ENCODE peak calls at places on chromosome 6, in four cellular contexts. E, L, M and W are unnamed samples.

GRCh38 chr6:14476793-14477531 is 359.4 kb downstream of the CD83 start:
- DNase-seq in E (no peak), L (no peak), M (no peak), W (peak)

GRCh38 chr6:109441069-109441816 is 719 bp downstream of the SMPD2 start:
- DNase-seq in E (peak), L (peak), M (peak), W (peak)

GRCh38 chr6:36769676-36770499 is 69.4 kb downstream of the CPNE5 start:
- DNase-seq in E (peak), L (no peak), M (no peak), W (peak)

GRCh38 chr6:125843593-125843992 is 52.8 kb downstream of the NCOA7 start:
- DNase-seq in E (peak), L (no peak), M (no peak), W (no peak)

GRCh38 chr6:21053612-21054011 is 519.4 kb downstream of the CDKAL1 start:
- DNase-seq in E (no peak), L (no peak), M (no peak), W (peak)

GRCh38 chr6:56866917-56867522 is 87.9 kb upstream of the BEND6 start:
- DNase-seq in E (no peak), L (no peak), M (no peak), W (peak)

GRCh38 chr6:19303381-19303780 is 533.8 kb upstream of the ID4 start:
- DNase-seq in E (no peak), L (no peak), M (no peak), W (peak)

GRCh38 chr6:125001684-125002083 is 39.4 kb downstream of the RNF217 start:
- DNase-seq in E (no peak), L (no peak), M (no peak), W (no peak)

GRCh38 chr6:16105874-16106273 is 23.0 kb upstream of the MYLIP start:
- DNase-seq in E (no peak), L (no peak), M (no peak), W (peak)

GRCh38 chr6:75752365-75752764 is 3.3 kb downstream of the MYO6 start:
- DNase-seq in E (no peak), L (no peak), M (no peak), W (peak)

GRCh38 chr6:163249651-163250101 is 164.8 kb upstream of the QKI start:
- DNase-seq in E (no peak), L (no peak), M (no peak), W (peak)

GRCh38 chr6:92024071-92024470 is 1395.3 kb downstream of the EPHA7 start:
- DNase-seq in E (no peak), L (no peak), M (no peak), W (no peak)

GRCh38 chr6:105620878-105621277 is 218.0 kb upstream of the PREP start:
- DNase-seq in E (no peak), L (no peak), M (no peak), W (peak)

GRCh38 chr6:13156381-13156780 is 172.0 kb downstream of the TBC1D7 start:
- DNase-seq in E (no peak), L (no peak), M (no peak), W (peak)

GRCh38 chr6:99297006-99297405 is 52.5 kb downstream of the FAXC start:
- DNase-seq in E (no peak), L (no peak), M (no peak), W (no peak)

GRCh38 chr6:106300944-106301343 is 24.6 kb downstream of the ATG5 start:
- DNase-seq in E (peak), L (peak), M (peak), W (peak)

GRCh38 chr6:112468359-112468758 is 121.2 kb downstream of the RFPL4B start:
- DNase-seq in E (no peak), L (peak), M (no peak), W (peak)

GRCh38 chr6:44672838-44673237 is 285.3 kb downstream of the CDC5L start:
- DNase-seq in E (no peak), L (no peak), M (no peak), W (no peak)

GRCh38 chr6:3744211-3744900 is 7.2 kb downstream of the PXDC1 start:
- DNase-seq in E (no peak), L (no peak), M (no peak), W (peak)

GRCh38 chr6:76719449-76719848 is 647.0 kb upstream of the IMPG1 start:
- DNase-seq in E (no peak), L (no peak), M (no peak), W (no peak)

GRCh38 chr6:107750398-107750797 is 73.7 kb downstream of the SCML4 start:
- DNase-seq in E (no peak), L (no peak), M (no peak), W (no peak)

GRCh38 chr6:150304421-150304820 is 64.4 kb upstream of the IYD start:
- DNase-seq in E (no peak), L (no peak), M (no peak), W (no peak)

GRCh38 chr6:144215402-144215931 is 65.2 kb downstream of the STX11 start:
- DNase-seq in E (peak), L (no peak), M (no peak), W (peak)

GRCh38 chr6:144216668-144217218 is 66.4 kb downstream of the STX11 start:
- DNase-seq in E (peak), L (peak), M (no peak), W (no peak)

GRCh38 chr6:144215932-144216667 is 65.8 kb downstream of the STX11 start:
- DNase-seq in E (peak), L (peak), M (peak), W (peak)

GRCh38 chr6:144217797-144218196 is 67.3 kb upstream of the UTRN start:
- DNase-seq in E (no peak), L (no peak), M (no peak), W (no peak)

GRCh38 chr6:144217264-144217663 is 66.9 kb downstream of the STX11 start:
- DNase-seq in E (no peak), L (no peak), M (no peak), W (peak)
- H3K4me3 ChIP-seq in E (peak), L (peak), M (peak), W (peak)

GRCh38 chr6:158389188-158389919 is 77.1 kb downstream of the TULP4 start:
- DNase-seq in E (no peak), L (no peak), M (no peak), W (peak)
- TF ChIP-seq EZH2phosphoT487 in E (no peak), L (no peak), M (no peak), W (no peak)

DNA sequence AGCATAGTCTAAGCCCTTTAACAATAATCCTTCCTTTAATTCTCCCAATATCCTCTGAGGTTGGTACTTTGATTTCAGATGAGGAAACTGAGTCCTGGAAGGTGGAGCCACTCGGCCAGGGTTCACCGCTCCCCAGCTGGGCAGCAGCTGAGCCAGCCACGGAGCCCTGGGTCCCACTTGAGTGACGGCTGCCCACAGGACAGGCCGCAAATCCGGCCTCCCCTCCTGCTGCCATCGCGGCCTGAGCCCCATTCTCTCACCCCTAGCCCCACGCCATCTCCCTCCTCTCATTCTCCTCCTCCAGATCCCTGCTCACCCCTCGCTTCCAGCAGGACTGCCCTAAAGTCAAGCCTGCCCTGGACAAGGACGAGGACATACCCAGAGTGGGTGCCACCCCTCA is 41.4 kb downstream of the AGPAT4 start:
- DNase-seq in E (no peak), L (no peak), M (no peak), W (no peak)
- H3K4me3 ChIP-seq in E (no peak), L (no peak), M (no peak), W (no peak)

GRCh38 chr6:5906340-5906670 is 100.4 kb downstream of the NRN1 start:
- DNase-seq in E (no peak), L (no peak), M (no peak), W (no peak)
- TF ChIP-seq EZH2phosphoT487 in E (no peak), L (no peak), M (no peak), W (no peak)

GRCh38 chr6:41318648-41319565 is 16.5 kb upstream of the NCR2 start:
- DNase-seq in E (peak), L (peak), M (peak), W (peak)
- H3K4me3 ChIP-seq in E (peak), L (peak), M (peak), W (peak)

DNA sequence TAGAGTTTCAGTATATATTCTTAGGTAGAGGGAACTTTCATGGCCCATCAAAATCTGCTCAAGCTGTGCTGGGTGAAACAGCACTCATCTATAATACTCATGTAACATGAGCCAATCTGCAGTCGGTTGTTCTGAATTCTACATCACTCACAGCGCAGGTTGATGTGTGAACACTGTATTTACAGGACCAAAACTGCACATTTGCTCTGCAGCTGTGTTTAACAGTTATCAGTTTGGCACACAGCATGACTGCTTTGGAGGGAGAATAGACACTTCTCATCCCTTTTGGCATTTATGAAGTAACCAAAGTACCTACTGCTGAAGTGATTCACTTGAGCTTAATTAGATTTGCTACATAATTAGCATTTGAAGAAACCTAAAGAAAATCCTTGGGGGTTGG is 225.1 kb downstream of the BCKDHB start:
- DNase-seq in E (no peak), L (no peak), M (peak), W (no peak)
- TF ChIP-seq EZH2phosphoT487 in E (no peak), L (no peak), M (peak), W (no peak)

DNA sequence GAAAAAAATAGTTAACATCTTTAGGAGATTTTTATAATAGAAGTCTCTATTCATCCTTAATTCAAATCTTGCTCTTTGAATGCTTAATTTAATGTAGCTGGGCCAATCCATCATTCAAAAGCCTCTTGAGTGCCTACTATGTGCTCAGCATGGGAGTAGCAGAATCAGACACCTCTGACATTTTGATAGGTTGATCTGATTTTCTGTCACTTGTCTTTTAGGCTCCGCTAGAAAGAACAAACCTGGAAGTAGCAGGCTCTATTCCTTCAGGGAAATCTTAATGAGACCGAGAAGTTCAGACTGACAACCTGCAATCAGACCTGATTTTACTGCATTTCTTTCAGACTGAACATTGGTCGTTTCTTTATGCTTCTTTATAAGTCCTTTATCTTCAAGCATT is 588.6 kb upstream of the MANEA start:
- DNase-seq in E (no peak), L (no peak), M (no peak), W (no peak)
- H3K4me3 ChIP-seq in E (no peak), L (no peak), M (no peak), W (no peak)

GRCh38 chr6:90658497-90658896 is 71.6 kb upstream of the MAP3K7 start:
- DNase-seq in E (no peak), L (no peak), M (no peak), W (no peak)

GRCh38 chr6:90660971-90661370 is 74.1 kb upstream of the MAP3K7 start:
- DNase-seq in E (no peak), L (no peak), M (no peak), W (no peak)

GRCh38 chr6:90668141-90668540 is 81.3 kb upstream of the MAP3K7 start:
- DNase-seq in E (no peak), L (no peak), M (no peak), W (no peak)

GRCh38 chr6:90663106-90663505 is 76.2 kb upstream of the MAP3K7 start:
- DNase-seq in E (no peak), L (no peak), M (no peak), W (no peak)

DNA sequence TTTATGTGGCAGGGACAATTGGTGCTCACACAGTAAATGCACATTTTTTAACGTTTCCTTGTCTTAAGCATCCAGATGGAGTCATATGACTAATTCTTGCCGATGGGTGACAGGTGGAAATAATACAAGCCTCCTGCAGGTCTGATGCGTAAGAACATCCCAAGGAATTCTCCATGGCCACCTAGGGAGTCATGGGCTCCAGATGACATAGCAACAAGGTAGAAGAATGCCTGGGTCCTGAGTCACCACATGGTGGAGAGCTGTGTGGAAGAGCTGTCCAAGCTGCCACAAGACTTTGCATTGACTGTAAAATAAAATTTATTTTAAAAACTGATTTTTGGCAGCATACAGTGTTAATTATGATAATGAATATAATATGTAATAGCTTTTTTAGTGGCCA is 77.0 kb upstream of the MAP3K7 start:
- DNase-seq in E (no peak), L (peak), M (no peak), W (no peak)
- TF ChIP-seq EZH2phosphoT487 in E (no peak), L (no peak), M (no peak), W (no peak)

GRCh38 chr6:166626177-166627038 is 643 bp downstream of the RPS6KA2 start:
- DNase-seq in E (no peak), L (peak), M (peak), W (peak)

GRCh38 chr6:166624275-166624674 is 2.8 kb downstream of the RPS6KA2 start:
- DNase-seq in E (peak), L (no peak), M (no peak), W (peak)

GRCh38 chr6:166623318-166623717 is 3.7 kb downstream of the RPS6KA2 start:
- DNase-seq in E (no peak), L (no peak), M (no peak), W (no peak)

GRCh38 chr6:166627039-166627874 is at the start of gene RPS6KA2:
- DNase-seq in E (peak), L (peak), M (peak), W (peak)

GRCh38 chr6:166625356-166625755 is 1.7 kb downstream of the RPS6KA2 start:
- DNase-seq in E (no peak), L (no peak), M (no peak), W (peak)
- H3K4me3 ChIP-seq in E (no peak), L (peak), M (no peak), W (peak)

DNA sequence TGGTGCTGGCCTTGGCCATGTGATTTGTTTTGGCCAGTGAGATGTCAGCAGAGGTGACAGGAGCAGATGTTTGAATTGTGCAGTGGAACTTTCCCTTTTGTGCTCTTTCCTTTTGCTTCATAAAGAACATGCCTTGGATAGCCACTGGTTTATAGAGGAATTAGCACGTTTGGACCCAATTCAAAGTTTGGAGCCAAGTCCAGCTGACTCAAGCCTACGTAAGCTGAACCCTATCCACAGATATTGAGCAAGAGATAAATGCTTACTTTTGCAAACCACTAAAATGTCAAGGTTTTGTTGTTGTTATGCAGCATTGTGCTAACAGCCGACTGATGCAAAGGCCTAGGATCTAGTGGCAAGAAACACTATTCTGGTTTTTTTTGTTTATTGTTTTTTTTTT is 230.9 kb upstream of the CITED2 start:
- DNase-seq in E (no peak), L (no peak), M (no peak), W (peak)
- TF ChIP-seq EZH2phosphoT487 in E (no peak), L (no peak), M (no peak), W (no peak)